ENCODE peak calls at places on chromosomes 11 and 22, in four cellular contexts. One of them, this sample, is unnamed. For H3K9me3, the result is how much of the 10 kb centered on the place peaks cover.

GRCh38 chr11:17498475-17498874 is 21.8 kb upstream of the ABCC8 start:
- DNase-seq in HCT116: no peak
- DNase-seq in cardiac muscle cell: peak
- DNase-seq in CD4-positive, alpha-beta T cell: no peak
- DNase-seq in this sample: no peak

GRCh38 chr11:113874920-113875413 is 405 bp downstream of the USP28 start:
- DNase-seq in CD4-positive, alpha-beta T cell: no peak
- DNase-seq in cardiac muscle cell: peak
- DNase-seq in HCT116: no peak
- DNase-seq in this sample: no peak

GRCh38 chr11:212150-213100 is 4.9 kb downstream of the RIC8A start:
- DNase-seq in CD4-positive, alpha-beta T cell: no peak
- DNase-seq in HCT116: no peak
- DNase-seq in cardiac muscle cell: no peak
- DNase-seq in this sample: no peak

GRCh38 chr11:107496011-107496410 is 38.4 kb upstream of the CWF19L2 start:
- DNase-seq in cardiac muscle cell: no peak
- DNase-seq in HCT116: no peak
- DNase-seq in CD4-positive, alpha-beta T cell: no peak
- DNase-seq in this sample: no peak

GRCh38 chr11:119616586-119617342 is 112.2 kb downstream of the NECTIN1 start:
- DNase-seq in cardiac muscle cell: no peak
- DNase-seq in HCT116: no peak
- DNase-seq in CD4-positive, alpha-beta T cell: no peak
- DNase-seq in this sample: no peak

GRCh38 chr11:61580292-61580888 is 486 bp downstream of the SYT7 start:
- DNase-seq in HCT116: no peak
- DNase-seq in CD4-positive, alpha-beta T cell: no peak
- DNase-seq in cardiac muscle cell: no peak
- DNase-seq in this sample: no peak

GRCh38 chr11:34443136-34443535 is 4.4 kb downstream of the CAT start:
- DNase-seq in CD4-positive, alpha-beta T cell: no peak
- DNase-seq in cardiac muscle cell: no peak
- DNase-seq in HCT116: no peak
- DNase-seq in this sample: no peak

GRCh38 chr11:118526688-118527087 is 586 bp upstream of the TTC36 start:
- DNase-seq in CD4-positive, alpha-beta T cell: no peak
- DNase-seq in cardiac muscle cell: no peak
- DNase-seq in HCT116: no peak
- DNase-seq in this sample: no peak

GRCh38 chr11:64729851-64730382 is 6.9 kb upstream of the NRXN2 start:
- DNase-seq in cardiac muscle cell: peak
- DNase-seq in HCT116: no peak
- DNase-seq in CD4-positive, alpha-beta T cell: no peak
- DNase-seq in this sample: no peak

GRCh38 chr11:56750190-56750589 is 1.7 kb upstream of the OR9G4 start:
- DNase-seq in HCT116: no peak
- DNase-seq in CD4-positive, alpha-beta T cell: no peak
- DNase-seq in cardiac muscle cell: no peak
- DNase-seq in this sample: no peak

GRCh38 chr11:86101941-86102407 is 33.1 kb upstream of the PICALM start:
- DNase-seq in CD4-positive, alpha-beta T cell: no peak
- DNase-seq in cardiac muscle cell: no peak
- DNase-seq in HCT116: no peak
- DNase-seq in this sample: no peak

GRCh38 chr22:23105919-23106853 is 35.6 kb downstream of the RSPH14 start:
- DNase-seq in cardiac muscle cell: no peak
- DNase-seq in HCT116: no peak
- DNase-seq in CD4-positive, alpha-beta T cell: no peak
- DNase-seq in this sample: no peak

GRCh38 chr11:107898270-107898669 is 30.0 kb upstream of the RAB39A start:
- DNase-seq in HCT116: peak
- DNase-seq in CD4-positive, alpha-beta T cell: no peak
- DNase-seq in cardiac muscle cell: peak
- DNase-seq in this sample: no peak

GRCh38 chr11:60485987-60486386 is 6.6 kb upstream of the MS4A12 start:
- DNase-seq in CD4-positive, alpha-beta T cell: no peak
- DNase-seq in cardiac muscle cell: peak
- DNase-seq in HCT116: peak
- DNase-seq in this sample: no peak

GRCh38 chr11:103953797-103954495 is 82.5 kb upstream of the DDI1 start:
- DNase-seq in CD4-positive, alpha-beta T cell: no peak
- DNase-seq in HCT116: no peak
- DNase-seq in cardiac muscle cell: no peak
- DNase-seq in this sample: no peak

GRCh38 chr11:132894598-132894997 is 637.7 kb downstream of the OPCML start:
- DNase-seq in CD4-positive, alpha-beta T cell: no peak
- DNase-seq in HCT116: no peak
- DNase-seq in cardiac muscle cell: no peak
- DNase-seq in this sample: no peak

GRCh38 chr11:30370164-30370563 is 47.3 kb downstream of the ARL14EP start:
- DNase-seq in CD4-positive, alpha-beta T cell: no peak
- DNase-seq in HCT116: no peak
- DNase-seq in cardiac muscle cell: no peak
- DNase-seq in this sample: no peak

GRCh38 chr22:24418786-24419479 is 8.5 kb upstream of the ADORA2A start:
- DNase-seq in CD4-positive, alpha-beta T cell: no peak
- DNase-seq in cardiac muscle cell: no peak
- DNase-seq in HCT116: no peak
- DNase-seq in this sample: no peak

GRCh38 chr22:29994941-29995340 is 85.3 kb upstream of the HORMAD2 start:
- DNase-seq in HCT116: no peak
- DNase-seq in CD4-positive, alpha-beta T cell: no peak
- DNase-seq in cardiac muscle cell: no peak
- DNase-seq in this sample: no peak

GRCh38 chr22:39135092-39135896 is 17.2 kb downstream of the CBX7 start:
- DNase-seq in HCT116: peak
- DNase-seq in cardiac muscle cell: peak
- DNase-seq in CD4-positive, alpha-beta T cell: peak
- DNase-seq in this sample: no peak

GRCh38 chr11:123286761-123287160 is 91.7 kb upstream of the CLMP start:
- DNase-seq in HCT116: no peak
- DNase-seq in CD4-positive, alpha-beta T cell: no peak
- DNase-seq in cardiac muscle cell: no peak
- DNase-seq in this sample: no peak

GRCh38 chr11:31800398-31801265 is 10.5 kb downstream of the PAX6 start:
- DNase-seq in cardiac muscle cell: no peak
- DNase-seq in HCT116: no peak
- DNase-seq in CD4-positive, alpha-beta T cell: no peak
- DNase-seq in this sample: no peak

GRCh38 chr11:46295312-46295995 is 18.0 kb downstream of the CREB3L1 start:
- DNase-seq in cardiac muscle cell: peak
- DNase-seq in HCT116: no peak
- DNase-seq in CD4-positive, alpha-beta T cell: peak
- DNase-seq in this sample: peak

GRCh38 chr11:10809373-10810199 is 860 bp upstream of the EIF4G2 start:
- DNase-seq in CD4-positive, alpha-beta T cell: peak
- DNase-seq in HCT116: peak
- DNase-seq in cardiac muscle cell: no peak
- DNase-seq in this sample: no peak

GRCh38 chr22:38866024-38866398 is 6.0 kb downstream of the CBX6 start:
- DNase-seq in HCT116: no peak
- DNase-seq in CD4-positive, alpha-beta T cell: no peak
- DNase-seq in cardiac muscle cell: no peak
- DNase-seq in this sample: no peak

GRCh38 chr22:36822581-36822980 is 5.7 kb upstream of the PVALB start:
- DNase-seq in cardiac muscle cell: no peak
- DNase-seq in CD4-positive, alpha-beta T cell: no peak
- DNase-seq in HCT116: no peak
- DNase-seq in this sample: no peak

GRCh38 chr22:23626286-23626975 is 5.7 kb downstream of the DRICH1 start:
- DNase-seq in cardiac muscle cell: no peak
- DNase-seq in CD4-positive, alpha-beta T cell: no peak
- DNase-seq in HCT116: no peak
- DNase-seq in this sample: no peak

GRCh38 chr11:35096737-35097136 is 42.2 kb upstream of the CD44 start:
- DNase-seq in CD4-positive, alpha-beta T cell: no peak
- DNase-seq in cardiac muscle cell: no peak
- DNase-seq in HCT116: no peak
- DNase-seq in this sample: no peak

GRCh38 chr11:16791494-16791961 is 53.1 kb downstream of the C11orf58 start:
- DNase-seq in CD4-positive, alpha-beta T cell: no peak
- DNase-seq in cardiac muscle cell: no peak
- DNase-seq in HCT116: peak
- DNase-seq in this sample: no peak

GRCh38 chr11:18352581-18352980 is 30.2 kb downstream of the GTF2H1 start:
- DNase-seq in HCT116: no peak
- DNase-seq in cardiac muscle cell: no peak
- DNase-seq in CD4-positive, alpha-beta T cell: no peak
- DNase-seq in this sample: no peak

GRCh38 chr11:833114-833791 is 501 bp downstream of the CD151 start:
- DNase-seq in cardiac muscle cell: peak
- DNase-seq in HCT116: no peak
- DNase-seq in CD4-positive, alpha-beta T cell: no peak
- DNase-seq in this sample: peak

GRCh38 chr11:44125598-44125997 is 30.1 kb downstream of the EXT2 start:
- DNase-seq in CD4-positive, alpha-beta T cell: no peak
- DNase-seq in HCT116: no peak
- DNase-seq in cardiac muscle cell: no peak
- DNase-seq in this sample: no peak

GRCh38 chr11:126896025-126896424 is 104.5 kb downstream of the KIRREL3 start:
- DNase-seq in HCT116: no peak
- DNase-seq in cardiac muscle cell: no peak
- DNase-seq in CD4-positive, alpha-beta T cell: no peak
- DNase-seq in this sample: no peak

GRCh38 chr11:126900349-126900748 is 100.2 kb downstream of the KIRREL3 start:
- DNase-seq in CD4-positive, alpha-beta T cell: no peak
- DNase-seq in cardiac muscle cell: no peak
- DNase-seq in HCT116: no peak
- DNase-seq in this sample: no peak

GRCh38 chr11:126893796-126894195 is 106.8 kb downstream of the KIRREL3 start:
- DNase-seq in CD4-positive, alpha-beta T cell: no peak
- DNase-seq in HCT116: no peak
- DNase-seq in cardiac muscle cell: no peak
- DNase-seq in this sample: no peak

GRCh38 chr11:126901783-126902182 is 98.8 kb downstream of the KIRREL3 start:
- DNase-seq in CD4-positive, alpha-beta T cell: no peak
- DNase-seq in cardiac muscle cell: no peak
- DNase-seq in HCT116: no peak
- DNase-seq in this sample: no peak

GRCh38 chr11:126898802-126899201 is 101.8 kb downstream of the KIRREL3 start:
- DNase-seq in cardiac muscle cell: no peak
- DNase-seq in HCT116: no peak
- DNase-seq in CD4-positive, alpha-beta T cell: no peak
- DNase-seq in this sample: no peak
- H3K9me3 ChIP-seq in cardiac muscle cell: under half
- H3K9me3 ChIP-seq in HCT116: under half
- H3K9me3 ChIP-seq in CD4-positive, alpha-beta T cell: under half
- H3K9me3 ChIP-seq in this sample: under half

DNA sequence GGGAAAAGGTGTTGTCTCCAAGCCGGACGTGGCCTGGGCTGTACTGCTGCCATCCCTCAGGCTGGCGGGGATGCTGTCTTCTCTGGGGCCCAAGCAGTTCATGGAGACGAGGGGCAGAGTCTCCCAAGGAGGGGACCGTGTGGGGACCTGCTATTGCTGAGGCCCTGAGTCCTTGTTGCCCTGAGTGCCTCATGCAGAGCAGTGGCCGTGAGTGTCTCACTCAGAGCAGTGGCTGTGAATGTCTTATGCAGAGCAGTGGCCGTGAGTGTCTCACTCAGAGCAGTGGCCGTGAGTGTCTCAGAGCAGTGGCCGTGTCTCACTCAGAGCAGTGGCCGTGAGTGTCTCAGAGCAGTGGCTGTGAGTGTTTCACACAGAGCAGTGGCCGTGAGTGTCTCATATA is 54.7 kb downstream of the GRAMD4 start:
- DNase-seq in cardiac muscle cell: no peak
- DNase-seq in CD4-positive, alpha-beta T cell: no peak
- DNase-seq in HCT116: no peak
- DNase-seq in this sample: no peak
- H3K9me3 ChIP-seq in cardiac muscle cell: under half
- H3K9me3 ChIP-seq in CD4-positive, alpha-beta T cell: under half
- H3K9me3 ChIP-seq in HCT116: under half
- H3K9me3 ChIP-seq in this sample: under half

GRCh38 chr22:48622891-48623545 is 1204.7 kb downstream of the BRD1 start:
- DNase-seq in cardiac muscle cell: no peak
- DNase-seq in HCT116: no peak
- DNase-seq in CD4-positive, alpha-beta T cell: no peak
- DNase-seq in this sample: no peak

GRCh38 chr22:48616656-48617055 is 1211.0 kb downstream of the BRD1 start:
- DNase-seq in cardiac muscle cell: no peak
- DNase-seq in HCT116: no peak
- DNase-seq in CD4-positive, alpha-beta T cell: no peak
- DNase-seq in this sample: no peak

GRCh38 chr22:48621085-48621484 is 1206.6 kb downstream of the BRD1 start:
- DNase-seq in CD4-positive, alpha-beta T cell: no peak
- DNase-seq in HCT116: no peak
- DNase-seq in cardiac muscle cell: no peak
- DNase-seq in this sample: no peak

GRCh38 chr22:48618326-48618725 is 1209.3 kb downstream of the BRD1 start:
- DNase-seq in cardiac muscle cell: no peak
- DNase-seq in HCT116: no peak
- DNase-seq in CD4-positive, alpha-beta T cell: no peak
- DNase-seq in this sample: no peak

DNA sequence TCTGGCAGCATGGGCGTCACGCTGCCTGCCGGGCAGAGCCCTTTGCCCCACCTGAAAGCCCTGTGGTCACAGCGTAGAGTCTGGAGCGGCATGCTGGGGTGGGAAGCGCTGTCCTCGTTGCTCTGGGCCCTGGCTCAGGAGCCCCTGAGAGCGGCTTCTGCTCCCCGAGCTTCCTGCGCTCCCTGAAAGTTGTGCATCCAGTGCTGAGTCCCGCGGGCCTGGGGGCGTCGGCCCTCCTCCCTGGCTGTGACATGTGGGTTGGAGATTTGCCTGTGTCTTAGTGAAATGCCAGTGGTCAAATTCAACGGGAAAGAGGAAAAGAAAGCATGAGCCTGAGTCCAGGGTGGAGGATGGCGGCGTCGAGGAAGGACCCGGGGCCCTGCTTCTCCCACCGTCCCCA is 1208.0 kb downstream of the BRD1 start:
- DNase-seq in HCT116: no peak
- DNase-seq in CD4-positive, alpha-beta T cell: no peak
- DNase-seq in cardiac muscle cell: no peak
- DNase-seq in this sample: no peak
- H3K9me3 ChIP-seq in HCT116: under half
- H3K9me3 ChIP-seq in CD4-positive, alpha-beta T cell: under half
- H3K9me3 ChIP-seq in cardiac muscle cell: under half
- H3K9me3 ChIP-seq in this sample: under half

DNA sequence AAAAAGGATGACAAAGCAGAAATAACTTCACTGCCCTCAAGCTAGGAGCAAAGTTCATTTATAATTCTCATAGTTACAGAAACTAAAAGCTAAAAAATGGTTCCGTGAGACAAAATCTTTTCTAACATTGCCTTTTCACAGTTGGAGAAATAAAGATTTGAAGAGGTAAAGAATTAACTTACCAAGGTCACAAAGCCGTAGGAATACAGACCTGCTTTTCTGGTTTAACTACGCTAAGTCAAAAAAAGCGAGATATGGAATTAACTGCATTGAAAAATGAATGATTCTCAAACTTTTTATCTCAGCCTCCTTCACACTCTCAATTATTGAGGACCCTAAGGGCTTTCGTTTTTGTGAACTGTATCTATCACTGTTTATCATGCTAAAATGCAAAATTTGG is 95.3 kb downstream of the SLC17A6 start:
- DNase-seq in cardiac muscle cell: no peak
- DNase-seq in CD4-positive, alpha-beta T cell: no peak
- DNase-seq in HCT116: no peak
- DNase-seq in this sample: no peak
- H3K9me3 ChIP-seq in cardiac muscle cell: under half
- H3K9me3 ChIP-seq in CD4-positive, alpha-beta T cell: under half
- H3K9me3 ChIP-seq in HCT116: under half
- H3K9me3 ChIP-seq in this sample: under half

This sample was measured in T-helper 17 cell.